ENCODE peak calls at places on chromosome 21, in four cellular contexts. One of them, this sample, is unnamed.

GRCh38 chr21:36207577-36208320 is 51.1 kb downstream of the DOP1B start:
- DNase-seq in A549: no peak
- DNase-seq in K562: no peak
- DNase-seq in GM12878: no peak
- DNase-seq in this sample: peak

GRCh38 chr21:39724944-39725343 is 20.0 kb upstream of the IGSF5 start:
- DNase-seq in A549: no peak
- DNase-seq in GM12878: no peak
- DNase-seq in K562: no peak
- DNase-seq in this sample: no peak

GRCh38 chr21:37237764-37238163 is 29.4 kb downstream of the VPS26C start:
- DNase-seq in K562: no peak
- DNase-seq in GM12878: no peak
- DNase-seq in A549: no peak
- DNase-seq in this sample: no peak

GRCh38 chr21:26583737-26584136 is 10.7 kb upstream of the CYYR1 start:
- DNase-seq in GM12878: no peak
- DNase-seq in A549: no peak
- DNase-seq in K562: no peak
- DNase-seq in this sample: no peak

GRCh38 chr21:40844935-40845334 is 2.0 kb downstream of the DSCAM start:
- DNase-seq in K562: no peak
- DNase-seq in A549: no peak
- DNase-seq in GM12878: no peak
- DNase-seq in this sample: no peak

GRCh38 chr21:23876925-23877558 is 1730.2 kb downstream of the MRPL39 start:
- DNase-seq in GM12878: no peak
- DNase-seq in K562: no peak
- DNase-seq in A549: no peak
- DNase-seq in this sample: no peak

GRCh38 chr21:26966978-26967913 is at the start of gene ADAMTS5:
- DNase-seq in K562: no peak
- DNase-seq in A549: no peak
- DNase-seq in GM12878: no peak
- DNase-seq in this sample: peak

GRCh38 chr21:37059181-37059580 is 13.7 kb downstream of the PIGP start:
- DNase-seq in A549: no peak
- DNase-seq in K562: no peak
- DNase-seq in GM12878: no peak
- DNase-seq in this sample: no peak

GRCh38 chr21:38468989-38469388 is 29.3 kb downstream of the ERG start:
- DNase-seq in GM12878: no peak
- DNase-seq in K562: no peak
- DNase-seq in A549: peak
- DNase-seq in this sample: no peak

GRCh38 chr21:45892156-45892919 is 89.2 kb upstream of the COL6A1 start:
- DNase-seq in GM12878: no peak
- DNase-seq in A549: no peak
- DNase-seq in K562: no peak
- DNase-seq in this sample: no peak

GRCh38 chr21:46323227-46323709 is 402 bp downstream of the C21orf58 start:
- DNase-seq in GM12878: no peak
- DNase-seq in A549: no peak
- DNase-seq in K562: no peak
- DNase-seq in this sample: no peak

GRCh38 chr21:39523930-39524329 is 72.2 kb downstream of the SH3BGR start:
- DNase-seq in K562: no peak
- DNase-seq in GM12878: no peak
- DNase-seq in A549: no peak
- DNase-seq in this sample: no peak

GRCh38 chr21:26909972-26910371 is 56.9 kb downstream of the ADAMTS5 start:
- DNase-seq in A549: no peak
- DNase-seq in K562: no peak
- DNase-seq in GM12878: no peak
- DNase-seq in this sample: no peak

GRCh38 chr21:35204850-35205564 is 155.9 kb upstream of the RUNX1 start:
- DNase-seq in A549: no peak
- DNase-seq in K562: peak
- DNase-seq in GM12878: no peak
- DNase-seq in this sample: peak

GRCh38 chr21:45817345-45817744 is 164.2 kb upstream of the COL6A1 start:
- DNase-seq in GM12878: no peak
- DNase-seq in A549: no peak
- DNase-seq in K562: no peak
- DNase-seq in this sample: no peak

GRCh38 chr21:38948377-38948776 is 142.6 kb downstream of the ETS2 start:
- DNase-seq in K562: no peak
- DNase-seq in GM12878: no peak
- DNase-seq in A549: no peak
- DNase-seq in this sample: peak

GRCh38 chr21:38383411-38384245 is 114.6 kb downstream of the ERG start:
- DNase-seq in GM12878: no peak
- DNase-seq in K562: no peak
- DNase-seq in A549: no peak
- DNase-seq in this sample: no peak

GRCh38 chr21:26273686-26274313 is 103.2 kb upstream of the APP start:
- DNase-seq in A549: no peak
- DNase-seq in GM12878: no peak
- DNase-seq in K562: no peak
- DNase-seq in this sample: no peak

GRCh38 chr21:43269461-43269860 is 100.7 kb downstream of the CRYAA start:
- DNase-seq in A549: no peak
- DNase-seq in GM12878: no peak
- DNase-seq in K562: peak
- DNase-seq in this sample: no peak

GRCh38 chr21:45992311-45993209 is 11.0 kb downstream of the COL6A1 start:
- DNase-seq in GM12878: no peak
- DNase-seq in A549: no peak
- DNase-seq in K562: no peak
- DNase-seq in this sample: no peak

GRCh38 chr21:31198575-31198974 is 145.5 kb downstream of the TIAM1 start:
- DNase-seq in K562: peak
- DNase-seq in A549: peak
- DNase-seq in GM12878: no peak
- DNase-seq in this sample: peak

GRCh38 chr21:36908260-36908908 is 58.1 kb downstream of the HLCS start:
- DNase-seq in GM12878: no peak
- DNase-seq in A549: no peak
- DNase-seq in K562: no peak
- DNase-seq in this sample: peak

GRCh38 chr21:25963186-25963585 is 207.4 kb downstream of the APP start:
- DNase-seq in GM12878: no peak
- DNase-seq in K562: no peak
- DNase-seq in A549: peak
- DNase-seq in this sample: peak

GRCh38 chr21:45831991-45832740 is 149.4 kb upstream of the COL6A1 start:
- DNase-seq in A549: no peak
- DNase-seq in K562: no peak
- DNase-seq in GM12878: no peak
- DNase-seq in this sample: peak

GRCh38 chr21:37916795-37917142 is 512 bp upstream of the KCNJ6 start:
- DNase-seq in K562: peak
- DNase-seq in A549: peak
- DNase-seq in GM12878: no peak
- DNase-seq in this sample: no peak

GRCh38 chr21:14877581-14878228 is 187.1 kb downstream of the NRIP1 start:
- DNase-seq in K562: no peak
- DNase-seq in GM12878: no peak
- DNase-seq in A549: no peak
- DNase-seq in this sample: peak

GRCh38 chr21:37145635-37146111 is 72.6 kb downstream of the TTC3 start:
- DNase-seq in GM12878: no peak
- DNase-seq in A549: no peak
- DNase-seq in K562: no peak
- DNase-seq in this sample: peak

GRCh38 chr21:40291560-40291959 is 424.3 kb downstream of the PCP4 start:
- DNase-seq in A549: no peak
- DNase-seq in GM12878: no peak
- DNase-seq in K562: no peak
- DNase-seq in this sample: no peak

GRCh38 chr21:39489380-39489924 is 37.7 kb downstream of the SH3BGR start:
- DNase-seq in K562: no peak
- DNase-seq in GM12878: no peak
- DNase-seq in A549: no peak
- DNase-seq in this sample: no peak

GRCh38 chr21:24112020-24112419 is 1495.3 kb downstream of the MRPL39 start:
- DNase-seq in A549: no peak
- DNase-seq in GM12878: no peak
- DNase-seq in K562: no peak
- DNase-seq in this sample: peak

GRCh38 chr21:39663742-39664492 is 51.2 kb downstream of the B3GALT5 start:
- DNase-seq in A549: no peak
- DNase-seq in K562: no peak
- DNase-seq in GM12878: no peak
- DNase-seq in this sample: no peak

GRCh38 chr21:35090403-35090802 is 41.3 kb upstream of the RUNX1 start:
- DNase-seq in GM12878: no peak
- DNase-seq in K562: no peak
- DNase-seq in A549: no peak
- DNase-seq in this sample: no peak

GRCh38 chr21:44734026-44734745 is 22.8 kb upstream of the TSPEAR start:
- DNase-seq in K562: no peak
- DNase-seq in GM12878: no peak
- DNase-seq in A549: no peak
- DNase-seq in this sample: no peak

GRCh38 chr21:44736291-44737004 is 25.1 kb upstream of the TSPEAR start:
- DNase-seq in GM12878: no peak
- DNase-seq in A549: peak
- DNase-seq in K562: no peak
- DNase-seq in this sample: no peak

GRCh38 chr21:44735821-44736220 is 24.4 kb upstream of the TSPEAR start:
- DNase-seq in GM12878: no peak
- DNase-seq in A549: no peak
- DNase-seq in K562: no peak
- DNase-seq in this sample: no peak

GRCh38 chr21:44732956-44733355 is 21.6 kb upstream of the TSPEAR start:
- DNase-seq in A549: no peak
- DNase-seq in K562: no peak
- DNase-seq in GM12878: no peak
- DNase-seq in this sample: no peak

DNA sequence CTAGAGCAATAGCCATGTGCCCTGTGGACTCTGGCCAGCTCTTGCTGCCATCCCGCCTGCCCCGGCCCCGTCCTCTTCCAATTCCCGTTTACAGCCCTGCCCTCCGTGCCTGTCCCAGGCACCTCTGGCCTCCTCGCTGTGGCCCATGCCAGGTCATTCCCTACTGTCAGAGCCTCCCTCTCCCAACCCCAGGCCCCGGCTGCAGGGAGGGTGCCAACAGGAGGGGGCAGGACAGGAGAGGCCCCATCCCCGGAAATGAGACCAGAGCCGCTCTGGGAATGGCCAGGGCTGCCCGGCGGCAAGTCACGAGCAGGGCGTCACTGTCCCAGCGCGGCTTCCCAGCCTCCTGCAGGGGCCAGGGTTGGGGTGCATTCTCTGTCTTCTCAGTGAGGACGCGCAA is 23.5 kb upstream of the TSPEAR start:
- DNase-seq in A549: no peak
- DNase-seq in K562: no peak
- DNase-seq in GM12878: no peak
- DNase-seq in this sample: no peak
- TF ChIP-seq CEBPB in A549: no peak
- TF ChIP-seq CEBPB in K562: no peak
- TF ChIP-seq CEBPB in GM12878: no peak
- TF ChIP-seq CEBPB in this sample: no peak

DNA sequence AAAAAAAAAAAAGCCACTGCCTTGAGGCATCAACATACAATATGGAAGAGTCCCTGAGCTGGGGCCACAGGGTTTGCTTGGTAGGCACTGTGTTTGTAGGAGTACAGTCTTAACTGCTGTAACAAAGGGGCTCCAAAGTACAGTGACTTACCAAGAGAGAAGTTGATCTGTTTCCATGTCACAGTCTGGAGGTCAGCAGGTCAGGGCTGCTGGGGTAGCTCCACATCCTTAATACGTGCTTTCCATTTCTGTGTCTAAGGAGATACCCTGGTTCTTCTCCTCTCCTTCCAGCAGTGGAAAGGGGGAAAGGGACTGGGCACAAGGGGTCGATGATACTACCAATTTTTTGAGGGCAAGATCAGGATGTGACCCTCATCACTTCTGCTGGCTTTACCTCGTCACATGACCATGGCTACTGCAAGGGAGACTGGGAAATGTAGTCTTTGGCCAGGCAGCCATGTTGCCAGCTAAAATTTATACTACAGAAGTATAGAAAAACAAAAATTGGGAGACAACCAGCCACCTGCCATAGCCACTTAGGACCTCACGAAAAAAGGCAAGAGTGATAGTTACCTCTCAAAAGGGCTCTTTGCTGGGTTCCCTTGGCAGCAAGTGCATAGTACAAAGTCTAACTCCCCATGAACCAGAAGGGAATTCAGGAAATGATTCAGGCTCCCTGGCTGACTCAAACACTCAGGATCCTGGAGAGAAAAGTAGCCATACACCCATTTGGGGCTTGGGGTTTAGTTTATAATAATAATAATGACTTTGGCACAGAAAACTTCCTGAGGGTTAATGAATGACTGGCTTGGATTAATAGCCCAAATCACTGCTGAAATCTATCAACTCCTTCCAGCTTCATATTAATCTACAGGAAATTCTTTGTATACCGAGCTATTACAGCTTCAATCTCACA is 52.7 kb upstream of the ATP5PO start:
- DNase-seq in K562: peak
- DNase-seq in A549: peak
- DNase-seq in GM12878: no peak
- DNase-seq in this sample: peak
- TF ChIP-seq RCOR1 in K562: no peak
- TF ChIP-seq RCOR1 in A549: no peak
- TF ChIP-seq RCOR1 in GM12878: no peak
- TF ChIP-seq RCOR1 in this sample: no peak

DNA sequence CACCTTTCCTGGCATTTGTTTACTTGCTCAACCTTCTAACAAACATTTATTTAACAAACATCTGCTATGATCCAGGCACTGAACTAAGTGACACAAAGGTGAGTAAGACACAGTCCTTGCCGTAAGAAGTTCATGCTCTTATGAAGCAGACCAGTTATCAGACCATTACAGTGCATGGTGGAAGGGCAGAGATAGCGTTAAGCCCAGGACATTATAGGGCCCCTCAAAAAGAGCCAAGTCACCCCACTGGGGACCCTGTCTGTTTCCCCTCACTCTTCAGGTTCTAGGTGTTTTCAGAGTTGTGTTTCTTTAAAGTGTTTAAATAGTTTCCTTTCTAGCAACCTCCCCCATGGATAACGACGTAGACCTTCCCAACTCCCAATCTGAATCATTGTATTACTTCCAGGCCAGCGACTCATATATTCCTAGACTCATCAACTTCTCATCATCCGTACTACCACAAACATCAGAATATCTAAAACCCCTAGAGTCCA is 39.3 kb downstream of the TCP10L start:
- DNase-seq in A549: no peak
- DNase-seq in GM12878: no peak
- DNase-seq in K562: peak
- DNase-seq in this sample: peak
- H3K4me2 ChIP-seq in A549: no peak
- H3K4me2 ChIP-seq in GM12878: no peak
- H3K4me2 ChIP-seq in K562: peak
- H3K4me2 ChIP-seq in this sample: no peak

GRCh38 chr21:44460441-44460755 is 5.1 kb downstream of the LRRC3 start:
- DNase-seq in K562: no peak
- DNase-seq in A549: no peak
- DNase-seq in GM12878: no peak
- DNase-seq in this sample: no peak
- TF ChIP-seq CEBPB in K562: no peak
- TF ChIP-seq CEBPB in A549: no peak
- TF ChIP-seq CEBPB in GM12878: no peak
- TF ChIP-seq CEBPB in this sample: no peak